ENCODE peak calls at places on chromosomes 6 and 20, in seven cellular contexts. One of them, this sample, is unnamed.

GRCh38 chr20:62831361-62831788 is 14.5 kb downstream of the COL9A3 start:
- DNase-seq in uterus: no peak
- DNase-seq in upper lobe of right lung: no peak
- DNase-seq in stomach: peak
- DNase-seq in neural progenitor cell: no peak
- DNase-seq in ovary: peak
- DNase-seq in fibroblast of the aortic adventitia: no peak
- DNase-seq in this sample: peak

GRCh38 chr6:19035454-19035853 is 648.3 kb downstream of the RNF144B start:
- DNase-seq in uterus: no peak
- DNase-seq in upper lobe of right lung: no peak
- DNase-seq in stomach: no peak
- DNase-seq in neural progenitor cell: no peak
- DNase-seq in ovary: no peak
- DNase-seq in fibroblast of the aortic adventitia: no peak
- DNase-seq in this sample: no peak

GRCh38 chr6:169157474-169158181 is 96.0 kb downstream of the THBS2 start:
- DNase-seq in uterus: no peak
- DNase-seq in upper lobe of right lung: no peak
- DNase-seq in stomach: no peak
- DNase-seq in neural progenitor cell: no peak
- DNase-seq in ovary: peak
- DNase-seq in fibroblast of the aortic adventitia: no peak
- DNase-seq in this sample: no peak

GRCh38 chr20:64269604-64270411 is 14.3 kb downstream of the PCMTD2 start:
- DNase-seq in uterus: no peak
- DNase-seq in upper lobe of right lung: no peak
- DNase-seq in stomach: no peak
- DNase-seq in neural progenitor cell: no peak
- DNase-seq in ovary: no peak
- DNase-seq in fibroblast of the aortic adventitia: no peak
- DNase-seq in this sample: no peak

GRCh38 chr20:13139459-13140150 is 81.5 kb upstream of the ISM1 start:
- DNase-seq in uterus: no peak
- DNase-seq in upper lobe of right lung: no peak
- DNase-seq in stomach: no peak
- DNase-seq in neural progenitor cell: no peak
- DNase-seq in ovary: no peak
- DNase-seq in fibroblast of the aortic adventitia: peak
- DNase-seq in this sample: no peak

GRCh38 chr6:123745877-123746276 is 57.8 kb upstream of the NKAIN2 start:
- DNase-seq in uterus: no peak
- DNase-seq in upper lobe of right lung: no peak
- DNase-seq in stomach: no peak
- DNase-seq in neural progenitor cell: no peak
- DNase-seq in ovary: no peak
- DNase-seq in fibroblast of the aortic adventitia: peak
- DNase-seq in this sample: no peak

GRCh38 chr6:87154641-87155271 is 609 bp upstream of the ZNF292 start:
- DNase-seq in uterus: no peak
- DNase-seq in upper lobe of right lung: no peak
- DNase-seq in stomach: no peak
- DNase-seq in neural progenitor cell: no peak
- DNase-seq in ovary: no peak
- DNase-seq in fibroblast of the aortic adventitia: peak
- DNase-seq in this sample: peak

GRCh38 chr20:25271486-25272222 is 23.8 kb downstream of the PYGB start:
- DNase-seq in uterus: no peak
- DNase-seq in upper lobe of right lung: peak
- DNase-seq in stomach: peak
- DNase-seq in neural progenitor cell: no peak
- DNase-seq in ovary: peak
- DNase-seq in fibroblast of the aortic adventitia: no peak
- DNase-seq in this sample: no peak

GRCh38 chr6:135281907-135282306 is 100.8 kb downstream of the MYB start:
- DNase-seq in uterus: no peak
- DNase-seq in upper lobe of right lung: no peak
- DNase-seq in stomach: no peak
- DNase-seq in neural progenitor cell: no peak
- DNase-seq in ovary: no peak
- DNase-seq in fibroblast of the aortic adventitia: no peak
- DNase-seq in this sample: no peak

GRCh38 chr6:134026597-134026996 is 25.8 kb downstream of the SLC2A12 start:
- DNase-seq in uterus: no peak
- DNase-seq in upper lobe of right lung: no peak
- DNase-seq in stomach: no peak
- DNase-seq in neural progenitor cell: no peak
- DNase-seq in ovary: no peak
- DNase-seq in fibroblast of the aortic adventitia: no peak
- DNase-seq in this sample: no peak

GRCh38 chr6:159229526-159229925 is 60.3 kb downstream of the FNDC1 start:
- DNase-seq in uterus: no peak
- DNase-seq in upper lobe of right lung: no peak
- DNase-seq in stomach: no peak
- DNase-seq in neural progenitor cell: no peak
- DNase-seq in ovary: no peak
- DNase-seq in fibroblast of the aortic adventitia: no peak
- DNase-seq in this sample: no peak

GRCh38 chr6:16929814-16930213 is 168.6 kb upstream of the ATXN1 start:
- DNase-seq in uterus: no peak
- DNase-seq in upper lobe of right lung: no peak
- DNase-seq in stomach: no peak
- DNase-seq in neural progenitor cell: no peak
- DNase-seq in ovary: no peak
- DNase-seq in fibroblast of the aortic adventitia: peak
- DNase-seq in this sample: no peak

GRCh38 chr6:3561745-3562144 is 104.9 kb upstream of the SLC22A23 start:
- DNase-seq in uterus: no peak
- DNase-seq in upper lobe of right lung: no peak
- DNase-seq in stomach: no peak
- DNase-seq in neural progenitor cell: peak
- DNase-seq in ovary: no peak
- DNase-seq in fibroblast of the aortic adventitia: peak
- DNase-seq in this sample: no peak

GRCh38 chr6:165664553-165665383 is 1.7 kb upstream of the PDE10A start:
- DNase-seq in uterus: no peak
- DNase-seq in upper lobe of right lung: no peak
- DNase-seq in stomach: no peak
- DNase-seq in neural progenitor cell: peak
- DNase-seq in ovary: no peak
- DNase-seq in fibroblast of the aortic adventitia: peak
- DNase-seq in this sample: no peak

GRCh38 chr6:14430218-14430617 is 312.6 kb downstream of the CD83 start:
- DNase-seq in uterus: no peak
- DNase-seq in upper lobe of right lung: no peak
- DNase-seq in stomach: no peak
- DNase-seq in neural progenitor cell: no peak
- DNase-seq in ovary: no peak
- DNase-seq in fibroblast of the aortic adventitia: no peak
- DNase-seq in this sample: no peak

GRCh38 chr6:45398075-45398817 is 20.5 kb upstream of the SUPT3H start:
- DNase-seq in uterus: no peak
- DNase-seq in upper lobe of right lung: no peak
- DNase-seq in stomach: no peak
- DNase-seq in neural progenitor cell: no peak
- DNase-seq in ovary: no peak
- DNase-seq in fibroblast of the aortic adventitia: no peak
- DNase-seq in this sample: no peak

GRCh38 chr6:16635810-16636602 is 125.3 kb downstream of the ATXN1 start:
- DNase-seq in uterus: no peak
- DNase-seq in upper lobe of right lung: no peak
- DNase-seq in stomach: no peak
- DNase-seq in neural progenitor cell: no peak
- DNase-seq in ovary: no peak
- DNase-seq in fibroblast of the aortic adventitia: peak
- DNase-seq in this sample: no peak

GRCh38 chr6:32941412-32941784 is 570 bp upstream of the HLA-DMB start:
- DNase-seq in uterus: no peak
- DNase-seq in upper lobe of right lung: no peak
- DNase-seq in stomach: no peak
- DNase-seq in neural progenitor cell: peak
- DNase-seq in ovary: no peak
- DNase-seq in fibroblast of the aortic adventitia: no peak
- DNase-seq in this sample: no peak

GRCh38 chr6:41939091-41939847 is 2.3 kb downstream of the CCND3 start:
- DNase-seq in uterus: peak
- DNase-seq in upper lobe of right lung: peak
- DNase-seq in stomach: peak
- DNase-seq in neural progenitor cell: peak
- DNase-seq in ovary: peak
- DNase-seq in fibroblast of the aortic adventitia: peak
- DNase-seq in this sample: no peak

GRCh38 chr6:151240036-151240685 is 394 bp downstream of the AKAP12 start:
- DNase-seq in uterus: peak
- DNase-seq in upper lobe of right lung: peak
- DNase-seq in stomach: peak
- DNase-seq in neural progenitor cell: peak
- DNase-seq in ovary: peak
- DNase-seq in fibroblast of the aortic adventitia: peak
- DNase-seq in this sample: no peak

GRCh38 chr6:7136859-7137334 is 29.1 kb downstream of the RREB1 start:
- DNase-seq in uterus: no peak
- DNase-seq in upper lobe of right lung: no peak
- DNase-seq in stomach: no peak
- DNase-seq in neural progenitor cell: no peak
- DNase-seq in ovary: no peak
- DNase-seq in fibroblast of the aortic adventitia: no peak
- DNase-seq in this sample: no peak

GRCh38 chr6:148407372-148407771 is 64.7 kb downstream of the SASH1 start:
- DNase-seq in uterus: peak
- DNase-seq in upper lobe of right lung: no peak
- DNase-seq in stomach: no peak
- DNase-seq in neural progenitor cell: no peak
- DNase-seq in ovary: no peak
- DNase-seq in fibroblast of the aortic adventitia: peak
- DNase-seq in this sample: peak

GRCh38 chr20:21003902-21004301 is 102.3 kb downstream of the LINC00237 start:
- DNase-seq in uterus: no peak
- DNase-seq in upper lobe of right lung: no peak
- DNase-seq in stomach: no peak
- DNase-seq in neural progenitor cell: no peak
- DNase-seq in ovary: no peak
- DNase-seq in fibroblast of the aortic adventitia: no peak
- DNase-seq in this sample: no peak

GRCh38 chr6:100730581-100730980 is 150.5 kb downstream of the ASCC3 start:
- DNase-seq in uterus: no peak
- DNase-seq in upper lobe of right lung: no peak
- DNase-seq in stomach: no peak
- DNase-seq in neural progenitor cell: no peak
- DNase-seq in ovary: no peak
- DNase-seq in fibroblast of the aortic adventitia: no peak
- DNase-seq in this sample: no peak

GRCh38 chr6:104201557-104201956 is 658.2 kb downstream of the HACE1 start:
- DNase-seq in uterus: no peak
- DNase-seq in upper lobe of right lung: no peak
- DNase-seq in stomach: no peak
- DNase-seq in neural progenitor cell: no peak
- DNase-seq in ovary: no peak
- DNase-seq in fibroblast of the aortic adventitia: no peak
- DNase-seq in this sample: no peak

GRCh38 chr20:51529027-51529749 is 13.3 kb downstream of the NFATC2 start:
- DNase-seq in uterus: no peak
- DNase-seq in upper lobe of right lung: no peak
- DNase-seq in stomach: no peak
- DNase-seq in neural progenitor cell: no peak
- DNase-seq in ovary: no peak
- DNase-seq in fibroblast of the aortic adventitia: peak
- DNase-seq in this sample: no peak

GRCh38 chr6:44076366-44077200 is 50.7 kb downstream of the MRPL14 start:
- DNase-seq in uterus: peak
- DNase-seq in upper lobe of right lung: peak
- DNase-seq in stomach: peak
- DNase-seq in neural progenitor cell: peak
- DNase-seq in ovary: peak
- DNase-seq in fibroblast of the aortic adventitia: no peak
- DNase-seq in this sample: no peak

GRCh38 chr20:25197173-25197869 is 1.8 kb downstream of the ENTPD6 start:
- DNase-seq in uterus: no peak
- DNase-seq in upper lobe of right lung: no peak
- DNase-seq in stomach: no peak
- DNase-seq in neural progenitor cell: no peak
- DNase-seq in ovary: no peak
- DNase-seq in fibroblast of the aortic adventitia: no peak
- DNase-seq in this sample: no peak

GRCh38 chr6:39568896-39569295 is 156.3 kb downstream of the KIF6 start:
- DNase-seq in uterus: no peak
- DNase-seq in upper lobe of right lung: no peak
- DNase-seq in stomach: no peak
- DNase-seq in neural progenitor cell: no peak
- DNase-seq in ovary: no peak
- DNase-seq in fibroblast of the aortic adventitia: peak
- DNase-seq in this sample: no peak

GRCh38 chr6:146785001-146785585 is 186.3 kb downstream of the ADGB start:
- DNase-seq in uterus: no peak
- DNase-seq in upper lobe of right lung: no peak
- DNase-seq in stomach: no peak
- DNase-seq in neural progenitor cell: peak
- DNase-seq in ovary: no peak
- DNase-seq in fibroblast of the aortic adventitia: peak
- DNase-seq in this sample: peak

GRCh38 chr20:50017160-50017559 is 34.4 kb downstream of the SNAI1 start:
- DNase-seq in uterus: no peak
- DNase-seq in upper lobe of right lung: no peak
- DNase-seq in stomach: no peak
- DNase-seq in neural progenitor cell: no peak
- DNase-seq in ovary: no peak
- DNase-seq in fibroblast of the aortic adventitia: no peak
- DNase-seq in this sample: no peak
- TF ChIP-seq CTCF in uterus: no peak
- TF ChIP-seq CTCF in upper lobe of right lung: no peak
- TF ChIP-seq CTCF in stomach: no peak
- TF ChIP-seq CTCF in neural progenitor cell: no peak
- TF ChIP-seq CTCF in ovary: no peak
- TF ChIP-seq CTCF in fibroblast of the aortic adventitia: no peak
- TF ChIP-seq CTCF in this sample: no peak

GRCh38 chr6:25831532-25832306 is at the start of gene SLC17A1:
- DNase-seq in uterus: no peak
- DNase-seq in upper lobe of right lung: no peak
- DNase-seq in stomach: no peak
- DNase-seq in neural progenitor cell: no peak
- DNase-seq in ovary: no peak
- DNase-seq in fibroblast of the aortic adventitia: no peak
- DNase-seq in this sample: no peak
- TF ChIP-seq CTCF in uterus: no peak
- TF ChIP-seq CTCF in upper lobe of right lung: no peak
- TF ChIP-seq CTCF in stomach: no peak
- TF ChIP-seq CTCF in neural progenitor cell: no peak
- TF ChIP-seq CTCF in ovary: no peak
- TF ChIP-seq CTCF in fibroblast of the aortic adventitia: no peak
- TF ChIP-seq CTCF in this sample: no peak

GRCh38 chr20:36717657-36718056 is 28.2 kb downstream of the NDRG3 start:
- DNase-seq in uterus: no peak
- DNase-seq in upper lobe of right lung: no peak
- DNase-seq in stomach: no peak
- DNase-seq in neural progenitor cell: peak
- DNase-seq in ovary: no peak
- DNase-seq in fibroblast of the aortic adventitia: peak
- DNase-seq in this sample: no peak
- TF ChIP-seq CTCF in uterus: no peak
- TF ChIP-seq CTCF in upper lobe of right lung: peak
- TF ChIP-seq CTCF in stomach: no peak
- TF ChIP-seq CTCF in neural progenitor cell: peak
- TF ChIP-seq CTCF in ovary: no peak
- TF ChIP-seq CTCF in fibroblast of the aortic adventitia: peak
- TF ChIP-seq CTCF in this sample: peak

GRCh38 chr20:2086177-2086979 is 15.2 kb upstream of the STK35 start:
- DNase-seq in uterus: no peak
- DNase-seq in upper lobe of right lung: no peak
- DNase-seq in stomach: no peak
- DNase-seq in neural progenitor cell: no peak
- DNase-seq in ovary: no peak
- DNase-seq in fibroblast of the aortic adventitia: peak
- DNase-seq in this sample: no peak
- TF ChIP-seq CTCF in uterus: peak
- TF ChIP-seq CTCF in upper lobe of right lung: no peak
- TF ChIP-seq CTCF in stomach: no peak
- TF ChIP-seq CTCF in neural progenitor cell: peak
- TF ChIP-seq CTCF in ovary: no peak
- TF ChIP-seq CTCF in fibroblast of the aortic adventitia: peak
- TF ChIP-seq CTCF in this sample: no peak